ENCODE peak calls at places on chromosomes 16 and 17, in four cellular contexts. W is IMR-90, Y is mammary epithelial cell, C is mesenchymal stem cell. D is an unnamed sample.

GRCh38 chr16:80788016-80788415 is 16.4 kb downstream of the CDYL2 start:
- DNase-seq in W (no peak), Y (no peak), C (no peak), D (no peak)

GRCh38 chr16:27759301-27759871 is 209.4 kb downstream of the KATNIP start:
- DNase-seq in W (peak), Y (peak), C (peak), D (no peak)

GRCh38 chr17:3827124-3827773 is 18.8 kb downstream of the NCBP3 start:
- DNase-seq in W (peak), Y (peak), C (peak), D (peak)

GRCh38 chr16:78925071-78925714 is 675.3 kb downstream of the MAF start:
- DNase-seq in W (no peak), Y (no peak), C (peak), D (peak)

GRCh38 chr16:14475370-14476139 is 154.5 kb downstream of the PARN start:
- DNase-seq in W (peak), Y (no peak), C (no peak), D (no peak)

GRCh38 chr17:56159764-56160394 is 6.6 kb downstream of the ANKFN1 start:
- DNase-seq in W (no peak), Y (no peak), C (no peak), D (peak)

GRCh38 chr17:35294756-35295155 is 51.9 kb downstream of the SLFN5 start:
- DNase-seq in W (no peak), Y (no peak), C (no peak), D (no peak)

GRCh38 chr17:6755731-6756184 is at the start of gene XAF1:
- DNase-seq in W (peak), Y (no peak), C (peak), D (no peak)

GRCh38 chr16:4574919-4575705 is 19.0 kb downstream of the C16orf96 start:
- DNase-seq in W (no peak), Y (no peak), C (no peak), D (peak)
- H2AFZ ChIP-seq in W (no peak), Y (no peak), C (no peak), D (no peak)

DNA sequence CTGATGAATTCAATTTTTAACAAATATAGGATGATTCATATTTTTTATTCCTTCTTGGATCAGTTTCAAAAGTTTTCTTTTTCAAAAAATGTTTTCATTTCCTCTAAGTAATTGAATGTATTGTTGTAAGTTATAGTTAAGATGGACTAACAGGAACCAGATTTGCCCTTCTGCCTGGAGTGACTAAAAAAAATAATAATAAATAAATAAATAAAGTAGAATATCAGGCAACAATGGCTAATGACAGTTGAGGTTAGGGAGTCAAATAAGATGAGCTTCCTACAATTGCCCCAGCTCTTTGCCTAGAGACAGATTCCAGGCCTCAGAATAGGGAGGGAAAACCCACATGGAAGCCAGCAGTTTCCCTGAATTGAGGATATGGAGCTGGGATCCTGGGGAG is 73.7 kb upstream of the MSI2 start:
- DNase-seq in W (no peak), Y (no peak), C (no peak), D (no peak)
- H2AFZ ChIP-seq in W (no peak), Y (no peak), C (no peak), D (no peak)

GRCh38 chr17:48416971-48417370 is 13.0 kb downstream of the SKAP1 start:
- DNase-seq in W (no peak), Y (no peak), C (no peak), D (no peak)
- H2AFZ ChIP-seq in W (no peak), Y (peak), C (no peak), D (no peak)

GRCh38 chr17:8007836-8008235 is 5.4 kb downstream of the GUCY2D start:
- DNase-seq in W (no peak), Y (no peak), C (no peak), D (no peak)
- H2AFZ ChIP-seq in W (no peak), Y (no peak), C (no peak), D (no peak)

GRCh38 chr17:40411821-40412220 is 5.9 kb downstream of the TOP2A start:
- DNase-seq in W (no peak), Y (no peak), C (no peak), D (no peak)

GRCh38 chr17:40402668-40403067 is 15.0 kb downstream of the TOP2A start:
- DNase-seq in W (no peak), Y (no peak), C (no peak), D (no peak)

GRCh38 chr17:40404003-40404402 is 13.7 kb downstream of the TOP2A start:
- DNase-seq in W (no peak), Y (no peak), C (no peak), D (no peak)

GRCh38 chr17:40410082-40410481 is 7.6 kb downstream of the TOP2A start:
- DNase-seq in W (no peak), Y (no peak), C (no peak), D (peak)

GRCh38 chr17:40407460-40407859 is 10.2 kb downstream of the TOP2A start:
- DNase-seq in W (no peak), Y (no peak), C (no peak), D (no peak)
- H2AFZ ChIP-seq in W (no peak), Y (no peak), C (no peak), D (no peak)

DNA sequence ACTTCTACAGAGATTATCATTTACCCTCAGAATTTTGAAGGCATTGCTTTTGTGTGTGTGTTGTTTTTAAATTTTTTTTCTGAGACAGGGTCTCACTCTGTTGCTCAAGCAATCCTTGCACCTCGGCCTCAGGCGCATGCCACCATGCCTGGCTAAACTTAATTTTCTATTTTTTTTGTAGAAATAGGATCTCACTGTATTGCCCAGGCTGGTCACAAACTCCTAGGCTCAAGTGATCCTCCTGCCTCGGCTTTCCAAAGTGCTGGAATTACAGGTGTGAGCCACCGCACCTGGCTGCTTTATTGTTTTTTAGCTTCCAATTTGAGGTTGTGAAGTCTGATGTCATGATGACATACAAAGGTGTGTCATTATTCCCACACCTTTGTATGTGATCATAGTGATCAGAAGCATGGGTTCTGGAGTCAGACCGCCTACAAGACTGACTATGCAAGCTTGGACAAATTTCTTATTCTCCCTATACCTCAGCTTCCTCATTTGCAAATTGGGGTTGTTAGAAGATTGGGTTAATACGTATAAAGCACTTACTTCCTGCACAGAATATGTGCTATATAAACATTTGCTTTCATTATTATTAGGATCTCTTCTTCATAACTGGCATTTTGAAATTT is 5.8 kb downstream of the SEPHS2 start:
- DNase-seq in W (no peak), Y (no peak), C (no peak), D (no peak)
- H2AFZ ChIP-seq in W (no peak), Y (no peak), C (no peak), D (no peak)

GRCh38 chr16:720507-720989 is 398 bp upstream of the ANTKMT start:
- DNase-seq in W (peak), Y (no peak), C (peak), D (peak)
- H2AFZ ChIP-seq in W (peak), Y (peak), C (peak), D (peak)

GRCh38 chr16:84294196-84295142 is at the start of gene WFDC1:
- DNase-seq in W (peak), Y (no peak), C (peak), D (peak)

GRCh38 chr16:84292032-84292431 is 2.6 kb upstream of the WFDC1 start:
- DNase-seq in W (no peak), Y (peak), C (no peak), D (peak)

GRCh38 chr16:84293406-84293805 is 1.3 kb upstream of the WFDC1 start:
- DNase-seq in W (no peak), Y (no peak), C (no peak), D (no peak)

GRCh38 chr16:84298376-84298899 is 3.8 kb downstream of the WFDC1 start:
- DNase-seq in W (no peak), Y (no peak), C (no peak), D (no peak)

GRCh38 chr16:84295203-84295850 is 649 bp downstream of the WFDC1 start:
- DNase-seq in W (peak), Y (no peak), C (no peak), D (no peak)
- H2AFZ ChIP-seq in W (peak), Y (no peak), C (no peak), D (peak)

GRCh38 chr17:27294689-27295630 is 1.0 kb downstream of the WSB1 start:
- DNase-seq in W (peak), Y (peak), C (peak), D (peak)
- H2AFZ ChIP-seq in W (peak), Y (peak), C (no peak), D (peak)